ENCODE peak calls at places on chromosome 9, in four cellular contexts. P, E, I and M are unnamed samples.

GRCh38 chr9:131917009-131917408 is 162.7 kb downstream of the MED27 start:
- DNase-seq in I (no peak), E (no peak), P (no peak), M (no peak)

GRCh38 chr9:132216861-132217655 is 55.2 kb downstream of the NTNG2 start:
- DNase-seq in I (no peak), P (no peak), E (no peak), M (no peak)

GRCh38 chr9:27308691-27309390 is 11.9 kb upstream of the EQTN start:
- DNase-seq in I (no peak), P (no peak), E (no peak), M (no peak)

GRCh38 chr9:70263421-70263820 is 4.6 kb downstream of the SMC5 start:
- DNase-seq in I (peak; percentile 57), P (no peak), E (no peak), M (no peak)

GRCh38 chr9:135299651-135300345 is 179.8 kb upstream of the PPP1R26 start:
- DNase-seq in P (no peak), I (no peak), E (no peak), M (no peak)

GRCh38 chr9:122127396-122127798 is 32.2 kb downstream of the NDUFA8 start:
- DNase-seq in I (no peak), E (no peak), P (no peak), M (no peak)

GRCh38 chr9:114694146-114694545 is 12.2 kb upstream of the TEX48 start:
- DNase-seq in E (no peak), I (peak; percentile 23), P (no peak), M (no peak)

GRCh38 chr9:121561385-121562222 is 62.0 kb upstream of the GGTA1 start:
- DNase-seq in P (no peak), E (no peak), I (no peak), M (no peak)

GRCh38 chr9:132583584-132584304 is 1.3 kb downstream of the BARHL1 start:
- DNase-seq in I (no peak), E (peak; percentile 30), P (no peak), M (no peak)

GRCh38 chr9:121321039-121321503 is 49.0 kb downstream of the STOM start:
- DNase-seq in P (no peak), I (no peak), E (no peak), M (no peak)

GRCh38 chr9:31137151-31137849 is 1247.1 kb upstream of the ACO1 start:
- DNase-seq in I (peak; percentile 76), P (no peak), E (no peak), M (no peak)

GRCh38 chr9:127739614-127740322 is 4.7 kb upstream of the TOR2A start:
- DNase-seq in E (peak; percentile 78), P (no peak), I (no peak), M (no peak)

GRCh38 chr9:127754761-127755557 is 19.9 kb upstream of the TOR2A start:
- DNase-seq in I (no peak), E (no peak), P (no peak), M (no peak)

GRCh38 chr9:97787551-97787950 is 65.5 kb upstream of the FOXE1 start:
- DNase-seq in P (no peak), E (no peak), I (no peak), M (no peak)

GRCh38 chr9:114367406-114367805 is 20.4 kb downstream of the AKNA start:
- DNase-seq in P (no peak), E (peak; percentile 65), I (no peak), M (no peak)

GRCh38 chr9:89526667-89527066 is 28.8 kb upstream of the SEMA4D start:
- DNase-seq in E (no peak), I (no peak), P (no peak), M (no peak)

GRCh38 chr9:108787664-108788048 is 68.1 kb downstream of the ACTL7B start:
- DNase-seq in I (no peak), E (no peak), P (no peak), M (no peak)

GRCh38 chr9:650362-650761 is 191.1 kb upstream of the DMRT1 start:
- DNase-seq in P (no peak), E (no peak), I (peak; percentile 22), M (no peak)
- H3K4me1 ChIP-seq in P (peaks cover under 1% of the 10 kb centered on the region), E (peaks cover 6% of the 10 kb centered on the region), I (peaks cover 2% of the 10 kb centered on the region), M (peaks cover 28% of the 10 kb centered on the region)

DNA sequence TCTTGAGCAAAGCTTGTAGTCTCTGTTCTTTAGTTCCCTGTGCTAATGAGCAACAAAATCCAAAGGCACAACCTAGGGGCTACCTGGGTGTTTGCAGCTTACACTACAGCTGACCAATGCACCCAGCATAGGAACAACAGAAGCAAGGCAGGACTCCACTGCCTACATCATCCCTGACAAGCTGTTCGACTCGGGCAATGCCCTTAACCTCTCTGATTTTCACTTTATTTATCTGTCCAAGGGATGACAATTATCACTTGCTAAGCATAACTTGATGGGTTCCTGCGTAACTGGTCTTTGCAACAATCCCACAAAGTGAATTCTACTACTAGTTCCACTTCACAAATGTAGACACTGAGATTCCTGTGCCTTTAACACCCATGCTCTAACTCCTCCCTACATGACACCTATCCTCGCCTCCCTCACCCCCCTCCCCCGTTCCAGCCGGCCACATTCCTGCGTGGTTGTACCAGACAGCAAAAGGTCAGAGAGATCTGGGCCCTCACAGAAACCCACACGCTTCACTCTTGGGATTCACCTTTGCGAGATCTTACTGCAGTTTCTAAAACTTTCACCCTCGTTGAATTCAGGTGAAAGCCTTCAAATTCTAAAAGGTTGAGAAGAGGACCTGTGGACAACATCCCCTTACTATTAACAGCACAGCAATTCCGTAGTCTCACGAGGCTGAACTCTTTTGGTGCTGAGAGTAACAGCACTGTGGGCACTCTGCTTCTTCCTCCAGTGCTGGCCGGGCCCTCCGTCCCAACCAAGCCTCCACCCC is 995 bp downstream of the IPPK start:
- DNase-seq in E (peak; percentile 79), I (peak; percentile 65), P (peak; percentile 25), M (peak; percentile 69)
- H3K4me3 ChIP-seq in E (peak overlapping the region; percentile 75), I (peak overlapping the region; percentile 79), P (peak overlapping the region; percentile 93), M (peak overlapping the region; percentile 93)

GRCh38 chr9:34998266-34998665 is 8.7 kb downstream of the DNAJB5 start:
- DNase-seq in E (no peak), I (no peak), P (no peak), M (no peak)

GRCh38 chr9:34995288-34996060 is 5.9 kb downstream of the DNAJB5 start:
- DNase-seq in P (no peak), E (no peak), I (peak; percentile 55), M (no peak)

GRCh38 chr9:34997375-34997774 is 7.8 kb downstream of the DNAJB5 start:
- DNase-seq in I (no peak), E (no peak), P (no peak), M (no peak)

GRCh38 chr9:34996181-34996904 is 6.8 kb downstream of the DNAJB5 start:
- DNase-seq in P (no peak), I (no peak), E (peak; percentile 74), M (no peak)

GRCh38 chr9:34996905-34997279 is 7.3 kb downstream of the DNAJB5 start:
- DNase-seq in P (no peak), I (no peak), E (no peak), M (no peak)
- H3K27ac ChIP-seq in P (no peak overlapping the region), I (no peak overlapping the region), E (no peak overlapping the region), M (no peak overlapping the region)

GRCh38 chr9:8514760-8515159 is 715.2 kb upstream of the DMAC1 start:
- DNase-seq in P (no peak), E (no peak), I (no peak), M (no peak)
- H3K4me1 ChIP-seq in P (no peaks in the 10 kb centered on the region), E (no peaks in the 10 kb centered on the region), I (no peaks in the 10 kb centered on the region), M (no peaks in the 10 kb centered on the region)

GRCh38 chr9:136663311-136663679 is 579 bp downstream of the EGFL7 start:
- DNase-seq in I (no peak), E (no peak), P (no peak), M (no peak)
- H3K4me3 ChIP-seq in I (no peak overlapping the region), E (no peak overlapping the region), P (no peak overlapping the region), M (peak overlapping the region; percentile 76)

GRCh38 chr9:96620155-96620514 is 492 bp upstream of the CDC14B start:
- DNase-seq in I (no peak), P (no peak), E (no peak), M (no peak)
- H3K27ac ChIP-seq in I (no peak overlapping the region), P (peak overlapping the region; percentile 59), E (no peak overlapping the region), M (no peak overlapping the region)

GRCh38 chr9:362936-363335 is 148.3 kb downstream of the DOCK8 start:
- DNase-seq in I (no peak), P (no peak), E (no peak), M (no peak)
- H3K4me1 ChIP-seq in I (no peaks in the 10 kb centered on the region), P (no peaks in the 10 kb centered on the region), E (no peaks in the 10 kb centered on the region), M (no peaks in the 10 kb centered on the region)

DNA sequence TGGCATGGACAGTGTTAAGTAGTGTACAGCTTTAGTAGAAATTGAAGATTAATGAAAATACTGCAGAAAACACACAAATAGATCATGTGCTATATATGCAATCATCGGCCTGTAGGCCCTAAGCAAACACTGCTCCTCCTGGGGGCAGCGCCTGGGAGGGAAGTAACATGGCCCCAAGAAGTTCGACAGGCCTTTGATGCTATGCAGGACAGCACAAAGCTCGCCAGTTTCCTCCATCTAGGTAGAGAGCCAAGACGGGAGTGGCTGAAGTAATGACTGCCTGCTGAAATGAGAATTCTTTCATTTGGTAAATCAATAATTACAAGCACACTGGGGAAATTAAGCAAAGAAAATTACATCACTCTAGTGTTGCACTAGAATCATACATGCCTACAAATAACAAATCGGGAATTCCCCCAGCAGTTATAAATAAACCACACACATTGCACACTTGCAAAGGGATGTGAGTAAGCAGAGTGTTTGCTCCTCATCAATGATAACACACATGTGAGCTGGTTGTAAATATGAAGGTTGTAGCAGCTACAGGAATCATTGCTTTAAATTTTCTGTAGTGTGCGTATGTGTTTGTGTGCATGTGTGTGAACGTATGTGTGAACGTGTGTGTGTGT is 220.0 kb upstream of the NFIL3 start:
- DNase-seq in I (peak; percentile 46), P (no peak), E (no peak), M (no peak)
- H3K4me3 ChIP-seq in I (no peak overlapping the region), P (no peak overlapping the region), E (no peak overlapping the region), M (no peak overlapping the region)